ENCODE peak calls at places on chromosomes 5 and 9, in eight cellular contexts. S is activated T-helper 1 cell treated with anti-CD3 and anti-CD28 coated beads, Interleukin-2, amount 50 U/mL, for 16 hours; F is anterior cingulate cortex; Y is T-helper 1 cell; A is Right ventricle myocardium superior; U is ureter; G is posterior vena cava; T is iPS-NIHi11. Q is an unnamed sample.

GRCh38 chr5:116358015-116358523 is 216.6 kb downstream of the SEMA6A start:
- DNase-seq in S (no peak), F (no peak), Y (no peak), A (no peak), U (no peak), G (no peak), T (no peak), Q (no peak)

GRCh38 chr5:37015795-37016666 is 139.5 kb downstream of the NIPBL start:
- DNase-seq in S (no peak), F (no peak), Y (no peak), A (no peak), U (no peak), G (no peak), T (no peak), Q (no peak)

GRCh38 chr9:121640076-121640475 is 11.4 kb upstream of the DAB2IP start:
- DNase-seq in S (no peak), F (no peak), Y (peak), A (peak), U (no peak), G (no peak), T (peak), Q (no peak)

GRCh38 chr9:4508907-4509589 is 18.8 kb downstream of the SLC1A1 start:
- DNase-seq in S (no peak), F (no peak), Y (no peak), A (no peak), U (no peak), G (no peak), T (no peak), Q (no peak)

GRCh38 chr5:127186657-127187056 is 103.9 kb upstream of the MEGF10 start:
- DNase-seq in S (no peak), F (no peak), Y (no peak), A (no peak), U (no peak), G (no peak), T (no peak), Q (no peak)

GRCh38 chr5:73419414-73420390 is 28.9 kb downstream of the FOXD1 start:
- DNase-seq in S (no peak), F (no peak), Y (no peak), A (no peak), U (no peak), G (peak), T (peak), Q (no peak)

GRCh38 chr5:1785984-1786383 is 13.7 kb downstream of the MRPL36 start:
- DNase-seq in S (no peak), F (no peak), Y (no peak), A (peak), U (no peak), G (peak), T (no peak), Q (peak)

GRCh38 chr9:117334101-117334500 is 80.8 kb downstream of the ASTN2 start:
- DNase-seq in S (no peak), F (no peak), Y (no peak), A (no peak), U (no peak), G (no peak), T (peak), Q (no peak)

GRCh38 chr5:121018004-121018403 is 553.9 kb downstream of the PRR16 start:
- DNase-seq in S (no peak), F (no peak), Y (no peak), A (no peak), U (no peak), G (no peak), T (no peak), Q (no peak)

GRCh38 chr5:158640581-158640980 is 459.1 kb downstream of the EBF1 start:
- DNase-seq in S (no peak), F (no peak), Y (no peak), A (no peak), U (no peak), G (no peak), T (no peak), Q (no peak)

GRCh38 chr5:2683720-2684119 is 67.8 kb downstream of the IRX2 start:
- DNase-seq in S (no peak), F (no peak), Y (no peak), A (no peak), U (no peak), G (no peak), T (no peak), Q (no peak)

GRCh38 chr5:88269222-88269771 is 652 bp upstream of the TMEM161B start:
- DNase-seq in S (no peak), F (no peak), Y (peak), A (no peak), U (no peak), G (no peak), T (no peak), Q (no peak)

GRCh38 chr5:142720561-142721275 is 34.8 kb upstream of the FGF1 start:
- DNase-seq in S (no peak), F (no peak), Y (no peak), A (peak), U (peak), G (no peak), T (no peak), Q (no peak)

GRCh38 chr5:170434953-170435605 is 45.9 kb upstream of the KCNMB1 start:
- DNase-seq in S (peak), F (peak), Y (peak), A (peak), U (peak), G (peak), T (peak), Q (no peak)

GRCh38 chr9:70125621-70126020 is 82.0 kb downstream of the MAMDC2 start:
- DNase-seq in S (no peak), F (no peak), Y (no peak), A (no peak), U (no peak), G (no peak), T (no peak), Q (no peak)

GRCh38 chr5:154820383-154820782 is 30.0 kb downstream of the FAXDC2 start:
- DNase-seq in S (no peak), F (peak), Y (no peak), A (no peak), U (no peak), G (no peak), T (no peak), Q (no peak)

GRCh38 chr5:40570408-40571129 is 109.1 kb upstream of the PTGER4 start:
- DNase-seq in S (no peak), F (no peak), Y (no peak), A (no peak), U (no peak), G (no peak), T (no peak), Q (no peak)

GRCh38 chr5:75062925-75063531 is 10.7 kb upstream of the GCNT4 start:
- DNase-seq in S (no peak), F (no peak), Y (no peak), A (no peak), U (no peak), G (no peak), T (no peak), Q (no peak)

GRCh38 chr9:123620258-123620657 is 264.3 kb downstream of the CRB2 start:
- DNase-seq in S (no peak), F (no peak), Y (no peak), A (no peak), U (no peak), G (no peak), T (no peak), Q (no peak)

GRCh38 chr5:40033411-40033810 is 608.6 kb upstream of the DAB2 start:
- DNase-seq in S (no peak), F (no peak), Y (no peak), A (no peak), U (no peak), G (no peak), T (no peak), Q (no peak)

GRCh38 chr5:27947088-27947487 is 908.7 kb upstream of the CDH9 start:
- DNase-seq in S (no peak), F (no peak), Y (no peak), A (no peak), U (peak), G (no peak), T (peak), Q (no peak)

GRCh38 chr5:167798427-167798826 is 493.0 kb upstream of the WWC1 start:
- DNase-seq in S (no peak), F (no peak), Y (no peak), A (no peak), U (no peak), G (no peak), T (no peak), Q (no peak)

GRCh38 chr5:159805021-159805420 is 111.3 kb upstream of the ADRA1B start:
- DNase-seq in S (no peak), F (peak), Y (no peak), A (no peak), U (no peak), G (no peak), T (no peak), Q (no peak)

GRCh38 chr5:108749130-108749861 is 1.6 kb downstream of the FER start:
- DNase-seq in S (peak), F (no peak), Y (no peak), A (peak), U (no peak), G (no peak), T (peak), Q (peak)

GRCh38 chr9:87793292-87793691 is 67.4 kb downstream of the CTSL start:
- DNase-seq in S (no peak), F (no peak), Y (no peak), A (no peak), U (no peak), G (no peak), T (no peak), Q (no peak)

GRCh38 chr5:99553411-99553810 is 624.6 kb upstream of the CHD1 start:
- DNase-seq in S (no peak), F (no peak), Y (no peak), A (no peak), U (no peak), G (no peak), T (no peak), Q (no peak)

GRCh38 chr9:32351845-32352244 is 32.6 kb upstream of the ACO1 start:
- DNase-seq in S (no peak), F (no peak), Y (no peak), A (no peak), U (no peak), G (no peak), T (peak), Q (no peak)

GRCh38 chr5:33322632-33323031 is 118.1 kb upstream of the TARS1 start:
- DNase-seq in S (no peak), F (no peak), Y (no peak), A (no peak), U (no peak), G (no peak), T (no peak), Q (no peak)

GRCh38 chr9:78130004-78130403 is 98.4 kb upstream of the GNAQ start:
- DNase-seq in S (no peak), F (peak), Y (no peak), A (peak), U (no peak), G (peak), T (peak), Q (no peak)

GRCh38 chr9:34559616-34560546 is 29.6 kb downstream of the CNTFR start:
- DNase-seq in S (no peak), F (peak), Y (no peak), A (peak), U (peak), G (no peak), T (peak), Q (peak)

GRCh38 chr5:180755601-180756000 is 15.7 kb upstream of the OR2Y1 start:
- DNase-seq in S (no peak), F (no peak), Y (no peak), A (no peak), U (no peak), G (no peak), T (no peak), Q (no peak)

GRCh38 chr5:861442-862366 is 10.9 kb upstream of the ZDHHC11 start:
- DNase-seq in S (no peak), F (no peak), Y (no peak), A (no peak), U (no peak), G (no peak), T (no peak), Q (no peak)

GRCh38 chr9:16102154-16102553 is 549.3 kb downstream of the CCDC171 start:
- DNase-seq in S (no peak), F (no peak), Y (no peak), A (no peak), U (no peak), G (no peak), T (no peak), Q (no peak)

GRCh38 chr9:23851024-23851629 is 25.1 kb upstream of the ELAVL2 start:
- DNase-seq in S (no peak), F (no peak), Y (no peak), A (peak), U (no peak), G (no peak), T (peak), Q (peak)

GRCh38 chr9:116380496-116380995 is 227.0 kb downstream of the PAPPA start:
- DNase-seq in S (no peak), F (no peak), Y (no peak), A (no peak), U (no peak), G (no peak), T (no peak), Q (no peak)

GRCh38 chr5:83701886-83702285 is 18.8 kb downstream of the HAPLN1 start:
- DNase-seq in S (no peak), F (no peak), Y (no peak), A (no peak), U (no peak), G (no peak), T (no peak), Q (no peak)

GRCh38 chr5:32805966-32806626 is 95.0 kb downstream of the NPR3 start:
- DNase-seq in S (no peak), F (no peak), Y (no peak), A (no peak), U (no peak), G (no peak), T (no peak), Q (no peak)

Q was measured in chondrocyte.